ENCODE peak calls at places on chromosome 20, in ten cellular contexts. I is tibial artery, R is RWPE1, U is endothelial cell, D is foreskin fibroblast, S is coronary artery, P is HCT116, C is astrocyte of the spinal cord, V is A549, T is AG09309. J is an unnamed sample.
A peak's percentile ranks its signal among the peaks of the same experiment; 100 is the strongest.

GRCh38 chr20:32396656-32397160 is 38.6 kb downstream of the ASXL1 start:
- DNase-seq in P (no peak), R (no peak), V (no peak), C (no peak), T (no peak), D (peak; percentile 10), U (no peak), S (no peak), I (no peak), J (no peak)

GRCh38 chr20:46694484-46694883 is 5.2 kb upstream of the TP53RK start:
- DNase-seq in D (peak; percentile 61), S (no peak), P (no peak), R (peak; percentile 63), U (no peak), T (no peak), I (no peak), V (no peak), C (peak; percentile 18), J (peak; percentile 46)

GRCh38 chr20:17635320-17635673 is 46.7 kb downstream of the RRBP1 start:
- DNase-seq in R (no peak), C (no peak), T (no peak), S (no peak), I (no peak), D (no peak), P (no peak), U (no peak), V (no peak), J (no peak)

GRCh38 chr20:32190608-32191415 is 16.7 kb downstream of the PLAGL2 start:
- DNase-seq in T (no peak), R (no peak), P (no peak), V (no peak), I (no peak), C (no peak), S (peak; percentile 62), U (no peak), D (no peak), J (no peak)

GRCh38 chr20:45972500-45973183 is 639 bp upstream of the ZNF335 start:
- DNase-seq in I (no peak), D (peak; percentile 99), C (no peak), T (no peak), V (no peak), P (no peak), R (peak; percentile 100), U (no peak), S (no peak), J (no peak)

GRCh38 chr20:8147476-8147875 is 15.4 kb downstream of the PLCB1 start:
- DNase-seq in U (no peak), I (no peak), S (no peak), D (no peak), P (no peak), V (no peak), C (no peak), T (no peak), R (no peak), J (no peak)

GRCh38 chr20:33880396-33880795 is 69.2 kb downstream of the CHMP4B start:
- DNase-seq in S (no peak), U (no peak), V (no peak), T (no peak), R (no peak), I (no peak), D (no peak), C (no peak), P (no peak), J (no peak)

GRCh38 chr20:49345538-49345937 is 67.7 kb upstream of the ZNFX1 start:
- DNase-seq in C (peak; percentile 35), T (peak; percentile 45), S (no peak), I (peak; percentile 35), P (no peak), D (peak; percentile 86), U (no peak), R (peak; percentile 95), V (no peak), J (peak; percentile 67)

GRCh38 chr20:61871913-61872312 is 193.8 kb downstream of the TAF4 start:
- DNase-seq in T (no peak), V (no peak), U (no peak), P (no peak), R (no peak), C (no peak), I (no peak), S (no peak), D (no peak), J (no peak)

GRCh38 chr20:10651227-10651990 is 22.4 kb downstream of the JAG1 start:
- DNase-seq in P (no peak), C (peak; percentile 82), R (no peak), T (no peak), S (no peak), U (no peak), V (no peak), D (peak; percentile 53), I (peak; percentile 25), J (no peak)

GRCh38 chr20:62087227-62087626 is 21.5 kb upstream of the TAF4 start:
- DNase-seq in R (peak; percentile 34), I (no peak), T (no peak), P (no peak), U (no peak), V (no peak), S (no peak), C (no peak), D (peak; percentile 21), J (peak; percentile 20)

DNA sequence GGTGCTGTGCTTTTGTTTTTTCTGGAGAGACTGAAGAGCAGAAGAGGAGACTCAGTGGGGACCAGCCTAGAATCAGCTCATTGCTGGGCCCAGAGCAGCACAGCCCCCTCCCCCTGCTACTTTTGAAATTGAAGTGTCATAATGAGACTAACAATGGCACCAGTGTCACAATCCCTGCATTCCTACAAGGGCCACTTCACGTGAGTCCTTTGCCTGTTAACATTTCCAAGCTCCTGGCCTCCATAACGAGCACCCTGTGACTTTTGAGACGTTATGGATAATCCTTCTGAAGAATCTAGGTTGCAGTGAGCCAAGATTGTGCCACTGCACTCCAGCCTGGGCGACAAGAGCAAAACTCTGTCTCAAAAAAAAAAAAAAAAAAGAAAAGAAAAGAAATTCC is 41.7 kb downstream of the CNBD2 start:
- DNase-seq in T (no peak), D (no peak), U (no peak), C (no peak), I (no peak), P (no peak), R (no peak), V (no peak), S (no peak), J (no peak)
- TF ChIP-seq CTCF in T (no peak), D (no peak), U (no peak), C (no peak), I (no peak), P (no peak), R (no peak), V (no peak), S (no peak), J (no peak)

DNA sequence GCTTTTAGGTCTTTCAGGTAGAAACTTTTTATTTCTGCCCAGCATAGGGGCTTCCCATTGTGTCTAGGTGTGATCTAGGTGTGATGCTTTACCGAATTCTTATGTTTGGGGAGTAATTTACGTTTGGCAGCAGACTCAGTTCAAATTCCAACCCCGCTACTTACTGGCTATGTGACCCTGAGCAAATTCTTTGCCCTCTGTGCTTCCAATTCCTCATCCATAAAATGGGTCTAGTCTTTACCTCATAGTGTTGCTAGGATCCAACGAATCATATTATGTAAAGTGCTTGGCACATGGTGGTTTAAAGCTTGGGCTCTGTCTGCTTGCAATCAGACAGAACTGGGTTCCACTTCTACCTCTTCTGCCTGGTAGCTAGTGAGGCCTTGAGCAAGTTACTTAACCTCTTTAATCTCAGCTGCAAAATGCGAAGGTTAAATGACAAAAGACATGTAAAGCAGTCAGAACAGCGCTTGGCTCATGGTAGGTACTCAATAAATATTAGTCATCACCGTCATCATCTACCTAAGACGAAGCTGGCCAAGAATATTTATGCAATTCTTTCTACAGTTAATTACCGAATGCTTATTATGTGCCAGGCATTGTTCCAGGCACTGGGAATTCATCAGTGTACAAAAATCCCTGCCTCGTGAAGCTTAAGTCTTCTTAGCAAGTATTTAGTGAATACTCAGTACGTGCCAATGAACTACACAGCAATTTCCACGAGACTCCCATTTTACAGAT is 1.0 kb downstream of the NSFL1C start:
- DNase-seq in C (peak; percentile 28), S (no peak), T (no peak), I (no peak), P (no peak), D (peak; percentile 9), R (peak; percentile 30), V (no peak), U (no peak), J (no peak)
- TF ChIP-seq CTCF in C (no peak), S (no peak), T (no peak), I (no peak), P (no peak), D (no peak), R (no peak), V (no peak), U (no peak), J (no peak)

GRCh38 chr20:2783908-2784566 is 16.4 kb downstream of the CPXM1 start:
- DNase-seq in P (no peak), V (no peak), R (no peak), T (no peak), S (no peak), C (no peak), I (no peak), U (no peak), D (no peak), J (no peak)

GRCh38 chr20:2778602-2779321 is 21.7 kb downstream of the CPXM1 start:
- DNase-seq in P (no peak), C (no peak), R (no peak), T (no peak), D (no peak), U (no peak), I (no peak), V (no peak), S (no peak), J (no peak)

GRCh38 chr20:2775139-2775538 is 25.3 kb downstream of the CPXM1 start:
- DNase-seq in I (no peak), P (no peak), C (no peak), T (no peak), S (no peak), R (no peak), D (peak; percentile 70), U (no peak), V (no peak), J (no peak)

DNA sequence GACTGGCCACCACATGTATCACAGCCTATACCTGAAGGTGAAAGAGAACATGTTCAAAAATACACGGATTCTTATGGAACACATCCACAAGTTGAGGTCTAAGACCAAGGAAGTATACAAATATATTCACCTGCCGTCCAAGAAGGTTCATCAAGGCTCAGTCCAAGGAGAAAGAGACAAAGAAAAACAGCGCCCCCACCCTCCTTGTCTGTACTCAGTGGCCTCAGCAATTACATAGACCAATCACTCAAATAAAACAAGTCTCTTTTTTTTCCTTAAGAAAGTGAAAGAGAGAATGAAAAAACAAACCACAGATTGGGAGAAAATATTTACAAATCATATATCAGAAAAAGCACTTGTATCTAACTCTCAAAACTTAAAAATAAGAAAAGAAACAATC is 19.5 kb downstream of the CPXM1 start:
- DNase-seq in I (no peak), P (no peak), T (no peak), D (no peak), U (no peak), R (no peak), V (no peak), S (no peak), C (no peak), J (no peak)
- TF ChIP-seq CTCF in I (no peak), P (peak; percentile 23), T (no peak), D (no peak), U (no peak), R (no peak), V (peak; percentile 33), S (no peak), C (no peak), J (no peak)

DNA sequence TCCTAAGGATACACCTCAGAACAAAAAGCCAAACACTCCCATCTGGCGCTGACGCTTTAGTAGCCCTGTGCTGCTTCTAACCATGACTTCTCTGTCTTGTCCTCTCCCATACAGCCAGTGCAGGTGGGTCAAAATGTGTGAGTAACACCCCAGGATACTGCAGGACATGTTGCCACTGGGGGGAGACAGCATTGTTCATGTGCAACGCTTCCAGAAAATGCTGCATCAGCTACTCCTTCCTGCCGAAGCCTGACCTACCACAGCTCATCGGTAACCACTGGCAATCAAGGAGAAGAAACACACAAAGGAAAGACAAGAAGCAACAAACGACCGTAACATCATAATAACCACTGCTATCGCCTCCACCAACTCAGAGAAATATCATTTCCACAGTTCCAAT is 1.4 kb downstream of the DEFB132 start:
- DNase-seq in P (peak; percentile 33), R (no peak), T (no peak), D (peak; percentile 36), I (no peak), U (no peak), V (peak; percentile 44), C (peak; percentile 15), S (no peak), J (peak; percentile 14)
- TF ChIP-seq CTCF in P (peak; percentile 45), R (no peak), T (peak; percentile 37), D (no peak), I (no peak), U (no peak), V (peak; percentile 30), C (peak; percentile 27), S (no peak), J (no peak)